ENCODE peak calls at places on chromosomes 1 and 21, in ten cellular contexts. Q is natural killer cell; K is stimulated activated naive B cell treated with anti-CD40 and anti-IgM and Interleukin-4, amounts not matched to agents 10 μg/mL and 1 μg/mL and 100 μg/mL, for 72 hours; Z is glomerular endothelial cell; A is effector CD4-positive, alpha-beta T cell; S is lung; W is choroid plexus epithelial cell; N is MCF 10A; D is cardiac septum; V is SW480. T is an unnamed sample.

GRCh38 chr1:167071286-167071685 is 18.9 kb downstream of the GPA33 start:
- DNase-seq in S (no peak), V (no peak), Z (no peak), W (no peak), Q (peak), K (no peak), N (no peak), D (no peak), A (no peak), T (no peak)

GRCh38 chr1:79711001-79711431 is 704.5 kb upstream of the ADGRL4 start:
- DNase-seq in D (no peak), S (no peak), K (peak), W (peak), V (no peak), Q (no peak), Z (no peak), N (no peak), A (no peak), T (peak)

GRCh38 chr1:223123238-223123976 is 19.6 kb downstream of the TLR5 start:
- DNase-seq in D (no peak), Q (peak), A (peak), S (peak), K (peak), V (peak), N (peak), W (peak), Z (no peak), T (peak)

GRCh38 chr1:161193561-161194235 is 5.2 kb downstream of the ADAMTS4 start:
- DNase-seq in A (no peak), N (no peak), S (no peak), Q (no peak), K (no peak), Z (no peak), V (no peak), D (no peak), W (no peak), T (no peak)

GRCh38 chr1:32872189-32872898 is 1.6 kb upstream of the FNDC5 start:
- DNase-seq in W (peak), K (peak), V (peak), Z (no peak), Q (peak), D (peak), N (peak), A (peak), S (peak), T (peak)

GRCh38 chr21:37912616-37913015 is 3.6 kb downstream of the KCNJ6 start:
- DNase-seq in Q (no peak), W (no peak), Z (no peak), S (no peak), A (no peak), N (no peak), D (no peak), K (no peak), V (no peak), T (no peak)

GRCh38 chr1:93255222-93256079 is 74.9 kb downstream of the CCDC18 start:
- DNase-seq in W (peak), A (no peak), Q (no peak), S (no peak), N (peak), K (no peak), Z (no peak), V (no peak), D (no peak), T (peak)

GRCh38 chr21:37153935-37154350 is 80.9 kb downstream of the TTC3 start:
- DNase-seq in D (no peak), K (no peak), V (peak), S (no peak), Q (no peak), A (no peak), N (no peak), Z (no peak), W (peak), T (peak)

GRCh38 chr1:93593868-93594602 is 87.6 kb downstream of the BCAR3 start:
- DNase-seq in D (no peak), K (no peak), Q (no peak), N (no peak), W (no peak), V (no peak), Z (no peak), S (no peak), A (no peak), T (no peak)

GRCh38 chr21:38289697-38290096 is 32.9 kb downstream of the KCNJ15 start:
- DNase-seq in D (peak), Q (no peak), N (peak), S (peak), K (peak), W (peak), V (peak), A (no peak), Z (no peak), T (peak)

GRCh38 chr1:247906504-247907047 is 11.2 kb downstream of the OR2W3 start:
- DNase-seq in V (peak), Z (no peak), S (no peak), Q (no peak), K (no peak), W (peak), N (peak), A (no peak), D (no peak), T (peak)

GRCh38 chr1:15803380-15803779 is 4.1 kb downstream of the UQCRHL start:
- DNase-seq in N (peak), S (no peak), Q (no peak), Z (no peak), D (no peak), A (no peak), W (peak), V (no peak), K (no peak), T (peak)

GRCh38 chr1:184461321-184461720 is 74.5 kb downstream of the C1orf21 start:
- DNase-seq in S (no peak), W (no peak), A (no peak), Z (no peak), K (no peak), V (no peak), Q (no peak), D (no peak), N (no peak), T (peak)

GRCh38 chr21:26587621-26588260 is 14.7 kb upstream of the CYYR1 start:
- DNase-seq in N (peak), Q (no peak), A (no peak), D (no peak), S (no peak), W (peak), V (peak), Z (no peak), K (no peak), T (peak)

GRCh38 chr1:3463408-3463811 is 8.9 kb downstream of the ARHGEF16 start:
- DNase-seq in K (no peak), V (no peak), S (no peak), W (no peak), N (no peak), Z (no peak), D (no peak), Q (no peak), A (no peak), T (no peak)

GRCh38 chr1:109773900-109774485 is 10.3 kb upstream of the EPS8L3 start:
- DNase-seq in D (peak), K (no peak), N (no peak), W (no peak), Z (no peak), Q (no peak), V (no peak), A (no peak), S (no peak), T (no peak)

GRCh38 chr1:216450252-216450651 is 27.0 kb upstream of the USH2A start:
- DNase-seq in Q (no peak), K (no peak), Z (no peak), V (no peak), A (no peak), W (no peak), S (no peak), N (no peak), D (no peak), T (no peak)

GRCh38 chr1:3368711-3369436 is 85.6 kb upstream of the ARHGEF16 start:
- DNase-seq in Z (no peak), S (no peak), N (no peak), W (no peak), Q (no peak), D (no peak), K (no peak), V (no peak), A (no peak), T (no peak)